ENCODE peak calls at places on chromosomes 4 and X, in five cellular contexts. J, R, S, G and P are unnamed samples.

GRCh38 chrX:64975491-64975890 is 759 bp downstream of the ZC4H2 start:
- DNase-seq in G (peak), R (peak), S (peak), J (peak), P (no peak)

GRCh38 chr4:177128306-177128705 is 181.4 kb upstream of the NEIL3 start:
- DNase-seq in G (peak), R (no peak), S (no peak), J (no peak), P (peak)

GRCh38 chr4:7862561-7863200 is 77.0 kb downstream of the AFAP1 start:
- DNase-seq in R (no peak), J (no peak), G (no peak), S (no peak), P (no peak)

GRCh38 chr4:5784960-5785611 is 74.1 kb downstream of the EVC start:
- DNase-seq in G (peak), J (no peak), S (no peak), R (no peak), P (no peak)

GRCh38 chr4:149838036-149838435 is 22.4 kb upstream of the IQCM start:
- DNase-seq in S (no peak), J (no peak), R (no peak), G (no peak), P (no peak)

GRCh38 chrX:26653050-26653449 is 437.1 kb downstream of the MAGEB5 start:
- DNase-seq in G (no peak), R (no peak), S (no peak), J (no peak), P (no peak)

GRCh38 chr4:87409420-87409939 is 12.9 kb upstream of the NUDT9 start:
- DNase-seq in J (peak), G (no peak), S (no peak), R (no peak), P (no peak)

GRCh38 chr4:14520171-14520570 is 482.1 kb upstream of the CPEB2 start:
- DNase-seq in S (no peak), R (no peak), G (peak), J (no peak), P (no peak)

GRCh38 chr4:90542216-90542615 is 415.0 kb downstream of the CCSER1 start:
- DNase-seq in S (no peak), J (no peak), G (no peak), R (no peak), P (no peak)

GRCh38 chr4:8115916-8116315 is 42.7 kb downstream of the ABLIM2 start:
- DNase-seq in J (no peak), R (no peak), S (no peak), G (no peak), P (no peak)

GRCh38 chr4:1711055-1711905 is 839 bp downstream of the SLBP start:
- DNase-seq in G (peak), J (peak), S (peak), R (peak), P (no peak)

GRCh38 chrX:46865281-46865680 is 28.4 kb downstream of the RP2 start:
- DNase-seq in S (no peak), R (peak), G (peak), J (no peak), P (peak)

GRCh38 chrX:139720136-139720535 is 12.2 kb upstream of the MCF2 start:
- DNase-seq in J (no peak), R (no peak), G (peak), S (no peak), P (no peak)

GRCh38 chrX:152850465-152850864 is 19.6 kb downstream of the NSDHL start:
- DNase-seq in R (no peak), J (no peak), G (no peak), S (no peak), P (no peak)

GRCh38 chr4:14627038-14627437 is 375.2 kb upstream of the CPEB2 start:
- DNase-seq in R (no peak), G (no peak), J (no peak), S (no peak), P (no peak)

GRCh38 chrX:125439194-125439849 is 119.7 kb downstream of the TEX13C start:
- DNase-seq in G (no peak), R (no peak), J (no peak), S (no peak), P (no peak)

DNA sequence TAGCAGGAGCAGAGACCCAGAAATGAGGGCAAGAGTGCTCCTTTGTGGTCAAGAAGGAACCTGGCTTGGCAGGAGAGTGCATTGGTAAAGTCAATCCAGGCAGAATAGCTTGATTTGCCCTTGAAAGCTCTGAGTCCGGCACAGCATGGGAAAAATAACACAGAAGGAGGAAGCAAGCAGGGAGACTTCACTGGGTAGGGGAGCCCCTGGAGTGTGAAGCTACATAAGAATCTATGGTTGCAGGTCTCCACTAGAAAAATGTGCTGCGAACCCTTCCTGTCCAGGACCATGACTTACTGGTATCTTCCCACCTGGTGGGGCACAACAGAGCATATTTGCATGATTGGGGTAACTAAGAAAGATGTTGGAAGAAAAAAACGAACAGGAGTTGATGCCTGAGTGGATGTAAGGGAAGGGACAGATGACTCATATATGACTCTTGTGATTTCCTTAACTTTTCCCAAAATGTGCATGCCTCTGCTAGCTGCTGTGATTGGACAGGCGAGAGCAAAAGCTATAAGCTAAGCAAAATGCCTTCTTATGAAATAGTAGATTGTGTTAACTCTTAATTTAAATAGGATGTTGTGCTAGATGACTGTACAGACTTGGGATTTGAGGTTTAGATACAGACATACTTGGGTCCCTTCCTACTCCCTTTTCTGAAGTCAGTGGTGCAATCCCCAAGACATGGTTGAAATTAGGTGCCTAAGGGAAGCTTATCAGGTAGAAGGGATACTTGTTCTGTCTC is 3.3 kb downstream of the IL13RA1 start:
- DNase-seq in J (no peak), S (no peak), G (peak), R (no peak), P (peak)
- H3K4me3 ChIP-seq in J (no peak), S (no peak), G (no peak), R (no peak), P (no peak)

DNA sequence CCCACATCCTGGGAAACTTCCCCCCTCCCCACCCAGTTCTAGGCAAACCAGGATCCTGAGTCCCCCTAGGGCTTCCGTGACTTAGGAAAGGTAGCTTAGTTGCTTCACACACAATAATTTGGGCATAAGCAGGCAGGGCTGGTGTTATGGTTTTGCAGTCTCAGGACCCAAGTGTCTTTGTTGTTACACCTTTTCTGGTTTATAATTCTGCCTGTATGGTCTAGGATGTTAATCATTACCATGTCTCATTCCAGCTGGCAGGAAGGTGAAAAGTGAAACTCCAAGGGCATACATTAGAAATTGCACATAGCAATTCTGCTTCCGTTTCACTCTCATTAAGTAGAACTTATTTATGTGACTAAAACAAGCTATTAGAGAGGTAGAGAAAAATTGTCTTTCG is 16.8 kb downstream of the UGT8 start:
- DNase-seq in R (no peak), G (no peak), J (peak), S (no peak), P (no peak)
- H3K4me3 ChIP-seq in R (no peak), G (no peak), J (peak), S (no peak), P (no peak)

DNA sequence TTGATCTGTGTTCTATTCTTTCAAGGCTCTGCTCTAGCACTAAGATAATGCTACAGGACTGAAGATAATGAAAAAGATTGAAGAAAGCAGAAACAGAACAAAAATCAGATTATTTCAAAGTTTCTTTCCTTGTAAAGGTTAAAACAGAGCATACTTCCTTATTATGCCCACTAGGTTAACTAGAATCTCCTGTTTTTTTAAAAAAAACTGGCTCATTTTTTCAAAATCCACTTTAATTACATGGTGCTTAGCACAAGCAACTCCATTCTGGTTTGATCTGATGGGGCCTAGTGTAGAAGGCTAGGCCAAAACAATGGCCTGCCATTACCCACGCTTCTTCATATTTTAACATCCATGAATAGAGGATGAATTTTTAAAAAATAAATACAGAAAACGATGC is 1.2 kb upstream of the UBA6 start:
- DNase-seq in R (no peak), G (no peak), S (no peak), J (no peak), P (no peak)
- H3K4me3 ChIP-seq in R (peak), G (peak), S (peak), J (no peak), P (peak)

GRCh38 chr4:185318679-185319078 is 77.0 kb downstream of the LRP2BP start:
- DNase-seq in R (no peak), S (peak), J (no peak), G (peak), P (no peak)
- H3K4me3 ChIP-seq in R (no peak), S (no peak), J (no peak), G (no peak), P (no peak)

GRCh38 chrX:107826286-107827136 is 845 bp downstream of the MID2 start:
- DNase-seq in G (peak), J (peak), S (peak), R (no peak), P (no peak)
- H3K4me3 ChIP-seq in G (peak), J (peak), S (peak), R (peak), P (peak)

DNA sequence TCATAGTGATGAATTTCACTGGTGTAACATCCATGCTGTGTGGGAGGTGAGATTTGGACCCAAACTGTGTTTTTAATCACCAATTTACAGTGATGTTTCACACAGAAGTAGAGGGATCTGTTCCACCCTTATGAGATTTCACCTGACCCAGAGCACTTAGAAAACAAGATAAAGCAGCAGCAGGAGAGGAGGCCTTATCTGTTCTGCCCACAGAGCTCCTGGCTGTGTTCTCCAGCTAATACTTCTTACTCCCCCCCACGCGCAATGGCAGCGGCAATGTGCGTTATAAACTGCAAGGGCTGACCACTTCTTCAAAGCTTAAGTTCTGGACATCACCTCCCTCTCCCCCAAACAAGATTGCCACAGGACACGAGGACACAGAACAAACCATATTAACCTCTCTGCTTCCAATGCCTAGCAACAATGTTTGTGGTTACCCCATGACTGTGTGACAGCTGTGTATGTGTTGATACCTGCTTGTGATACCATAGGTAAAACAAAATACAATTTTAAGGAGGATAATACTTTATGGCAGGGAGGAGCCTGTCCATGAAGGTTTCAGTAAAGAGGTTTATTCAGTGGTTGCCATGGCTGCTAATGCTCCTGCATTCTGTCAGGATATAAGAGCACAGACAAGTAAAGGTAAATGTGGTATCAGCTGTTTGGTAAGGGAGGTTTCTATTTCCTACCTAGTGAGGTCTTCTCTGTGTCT is 210.1 kb downstream of the SOWAHB start:
- DNase-seq in J (no peak), S (no peak), R (no peak), G (no peak), P (no peak)
- H3K4me3 ChIP-seq in J (no peak), S (no peak), R (no peak), G (peak), P (no peak)

GRCh38 chr4:55398461-55398860 is 2.7 kb downstream of the TMEM165 start:
- DNase-seq in G (peak), S (no peak), J (no peak), R (no peak), P (no peak)
- H3K4me3 ChIP-seq in G (peak), S (peak), J (peak), R (peak), P (peak)